ENCODE peak calls at places on chromosomes 2 and 18, in nine cellular contexts. M is hippocampal formation, D is NCI-H2107, X is activated gamma-delta T cell treated with Interleukin-2 at 50 U/mL for 16 hours, G is posterior vena cava, I is T-helper 9 cell, R is OCI-LY7, Z is HTR-8/SVneo, C is pancreas. F is an unnamed sample.
A peak's percentile ranks its signal among the peaks of the same experiment; 100 is the strongest.

GRCh38 chr2:231597014-231597611 is 4.4 kb downstream of the TEX44 start:
- DNase-seq in M (peak; percentile 30), D (no peak), X (no peak), G (peak; percentile 94), I (no peak), R (no peak), Z (no peak), C (no peak), F (no peak)

GRCh38 chr18:49520661-49521145 is 33.7 kb upstream of the C18orf32 start:
- DNase-seq in M (no peak), D (peak; percentile 14), X (no peak), G (no peak), I (no peak), R (no peak), Z (no peak), C (no peak), F (no peak)

GRCh38 chr2:130874512-130874911 is 37.8 kb downstream of the ARHGEF4 start:
- DNase-seq in M (no peak), D (no peak), X (no peak), G (no peak), I (no peak), R (no peak), Z (no peak), C (no peak), F (no peak)

GRCh38 chr2:214960677-214961076 is 151.2 kb upstream of the BARD1 start:
- DNase-seq in M (peak; percentile 30), D (no peak), X (no peak), G (no peak), I (no peak), R (peak; percentile 3), Z (no peak), C (no peak), F (no peak)

GRCh38 chr2:32678825-32679224 is 51.0 kb downstream of the TTC27 start:
- DNase-seq in M (no peak), D (no peak), X (no peak), G (no peak), I (no peak), R (no peak), Z (peak; percentile 42), C (no peak), F (peak; percentile 6)

GRCh38 chr18:40414155-40414754 is 1540.8 kb upstream of the PIK3C3 start:
- DNase-seq in M (no peak), D (peak; percentile 48), X (no peak), G (no peak), I (no peak), R (no peak), Z (no peak), C (no peak), F (no peak)

GRCh38 chr2:120770176-120770575 is 34.5 kb downstream of the GLI2 start:
- DNase-seq in M (no peak), D (no peak), X (no peak), G (peak; percentile 67), I (no peak), R (no peak), Z (no peak), C (no peak), F (no peak)

GRCh38 chr2:63057249-63058148 is 6.9 kb downstream of the OTX1 start:
- DNase-seq in M (no peak), D (no peak), X (no peak), G (no peak), I (no peak), R (no peak), Z (no peak), C (no peak), F (peak; percentile 13)

F was measured in mesendoderm.